ENCODE peak calls at places on chromosome 9, in ten cellular contexts. G is uterus, A is A673, Y is brain microvascular endothelial cell, T is adrenal gland, I is K562, Z is aorta, N is PC-3, L is heart left ventricle, U is GM23248. Q is an unnamed sample.

GRCh38 chr9:21252727-21253547 is 13.1 kb upstream of the IFNA14 start:
- DNase-seq in G (no peak), A (peak; percentile 46), Y (peak; percentile 9), T (peak; percentile 40), I (no peak), Z (peak; percentile 64), N (peak; percentile 44), L (peak; percentile 33), U (peak; percentile 64), Q (peak; percentile 22)

GRCh38 chr9:125591888-125592287 is 115.1 kb downstream of the MAPKAP1 start:
- DNase-seq in G (no peak), A (no peak), Y (no peak), T (no peak), I (no peak), Z (no peak), N (no peak), L (no peak), U (no peak), Q (no peak)

GRCh38 chr9:112754578-112754977 is 4.0 kb downstream of the SNX30 start:
- DNase-seq in G (no peak), A (peak; percentile 47), Y (no peak), T (no peak), I (no peak), Z (no peak), N (peak; percentile 85), L (no peak), U (peak; percentile 76), Q (peak; percentile 71)

GRCh38 chr9:127455299-127455992 is 4.1 kb downstream of the LRSAM1 start:
- DNase-seq in G (no peak), A (no peak), Y (no peak), T (peak; percentile 37), I (peak; percentile 55), Z (no peak), N (peak; percentile 49), L (peak; percentile 51), U (peak; percentile 28), Q (no peak)

GRCh38 chr9:130891699-130892502 is 4.7 kb downstream of the QRFP start:
- DNase-seq in G (no peak), A (no peak), Y (no peak), T (no peak), I (peak; percentile 58), Z (no peak), N (no peak), L (no peak), U (no peak), Q (no peak)

GRCh38 chr9:105667867-105668266 is 5.6 kb downstream of the TAL2 start:
- DNase-seq in G (no peak), A (no peak), Y (no peak), T (no peak), I (no peak), Z (no peak), N (no peak), L (no peak), U (no peak), Q (no peak)

GRCh38 chr9:136720251-136720886 is 8.0 kb downstream of the DIPK1B start:
- DNase-seq in G (peak; percentile 49), A (peak; percentile 55), Y (no peak), T (no peak), I (no peak), Z (no peak), N (no peak), L (peak; percentile 65), U (peak; percentile 46), Q (no peak)

GRCh38 chr9:104608336-104608735 is 2.9 kb upstream of the OR13C2 start:
- DNase-seq in G (no peak), A (no peak), Y (no peak), T (no peak), I (no peak), Z (no peak), N (peak; percentile 13), L (no peak), U (peak; percentile 19), Q (no peak)

GRCh38 chr9:73153793-73154227 is 2.1 kb downstream of the ANXA1 start:
- DNase-seq in G (no peak), A (peak; percentile 55), Y (no peak), T (no peak), I (peak; percentile 23), Z (no peak), N (no peak), L (no peak), U (peak; percentile 79), Q (no peak)

GRCh38 chr9:71975833-71976232 is 64.4 kb downstream of the C9orf85 start:
- DNase-seq in G (no peak), A (no peak), Y (no peak), T (no peak), I (no peak), Z (no peak), N (peak; percentile 17), L (no peak), U (peak; percentile 29), Q (peak; percentile 14)

GRCh38 chr9:72149231-72149975 is at the start of gene GDA:
- DNase-seq in G (no peak), A (no peak), Y (no peak), T (no peak), I (no peak), Z (peak; percentile 47), N (no peak), L (no peak), U (peak; percentile 10), Q (no peak)

GRCh38 chr9:74412236-74412979 is 84.7 kb upstream of the RORB start:
- DNase-seq in G (no peak), A (no peak), Y (no peak), T (no peak), I (no peak), Z (no peak), N (no peak), L (no peak), U (no peak), Q (no peak)

GRCh38 chr9:124292696-124293593 is 35.2 kb downstream of the NEK6 start:
- DNase-seq in G (no peak), A (no peak), Y (no peak), T (no peak), I (no peak), Z (no peak), N (no peak), L (no peak), U (no peak), Q (no peak)

GRCh38 chr9:124293712-124294504 is 36.2 kb downstream of the NEK6 start:
- DNase-seq in G (no peak), A (peak; percentile 25), Y (no peak), T (no peak), I (no peak), Z (no peak), N (peak; percentile 20), L (no peak), U (peak; percentile 67), Q (no peak)

GRCh38 chr9:124290053-124290581 is 32.4 kb downstream of the NEK6 start:
- DNase-seq in G (no peak), A (no peak), Y (no peak), T (no peak), I (no peak), Z (no peak), N (no peak), L (no peak), U (no peak), Q (no peak)

GRCh38 chr9:124291801-124292396 is 34.1 kb downstream of the NEK6 start:
- DNase-seq in G (no peak), A (peak; percentile 83), Y (no peak), T (no peak), I (no peak), Z (peak; percentile 75), N (no peak), L (peak; percentile 74), U (no peak), Q (no peak)

DNA sequence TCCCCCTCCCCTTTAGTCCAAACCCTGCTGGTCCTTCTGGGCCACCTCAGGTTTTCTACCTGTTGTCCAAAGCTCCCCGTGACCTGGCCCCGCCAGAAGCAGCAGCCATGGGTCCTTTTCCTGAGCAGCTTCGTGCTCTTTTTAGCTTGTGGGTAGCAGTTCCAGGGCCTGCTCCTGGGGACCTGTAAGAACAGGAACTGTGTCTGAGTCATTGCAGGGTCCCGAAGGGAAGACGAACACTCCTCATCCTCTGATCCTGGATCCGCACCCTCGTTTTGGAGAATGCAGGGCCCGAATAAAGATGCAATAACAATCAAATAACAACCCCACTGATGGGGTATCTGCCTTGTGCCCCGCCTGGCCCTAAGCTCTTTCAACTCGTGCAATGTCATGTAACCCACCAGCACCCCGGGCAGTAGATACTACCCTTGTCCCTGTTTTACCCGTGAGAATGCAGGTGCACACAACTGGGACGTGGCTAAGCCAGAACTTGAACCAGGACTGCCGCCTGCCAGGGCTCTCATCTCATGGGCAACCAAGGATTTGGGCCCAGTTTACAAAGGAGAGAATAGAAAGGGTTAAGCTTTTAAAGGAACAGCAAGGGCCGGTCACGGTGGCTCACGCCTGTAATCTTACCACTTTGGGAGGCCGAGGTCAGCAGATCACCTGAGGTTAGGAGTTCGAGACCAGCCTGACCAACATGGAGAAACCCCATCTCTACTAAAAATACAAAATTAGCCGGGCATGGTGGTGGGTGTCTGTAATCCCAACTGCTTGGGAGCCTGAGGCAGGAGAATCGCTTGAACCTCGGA is 33.2 kb downstream of the NEK6 start:
- DNase-seq in G (no peak), A (peak; percentile 39), Y (no peak), T (no peak), I (no peak), Z (no peak), N (no peak), L (no peak), U (no peak), Q (no peak)
- H3K4me3 ChIP-seq in G (no peak overlapping the region), A (no peak overlapping the region), Y (no peak overlapping the region), T (no peak overlapping the region), I (no peak overlapping the region), Z (no peak overlapping the region), N (no peak overlapping the region), L (no peak overlapping the region), U (no peak overlapping the region), Q (no peak overlapping the region)

DNA sequence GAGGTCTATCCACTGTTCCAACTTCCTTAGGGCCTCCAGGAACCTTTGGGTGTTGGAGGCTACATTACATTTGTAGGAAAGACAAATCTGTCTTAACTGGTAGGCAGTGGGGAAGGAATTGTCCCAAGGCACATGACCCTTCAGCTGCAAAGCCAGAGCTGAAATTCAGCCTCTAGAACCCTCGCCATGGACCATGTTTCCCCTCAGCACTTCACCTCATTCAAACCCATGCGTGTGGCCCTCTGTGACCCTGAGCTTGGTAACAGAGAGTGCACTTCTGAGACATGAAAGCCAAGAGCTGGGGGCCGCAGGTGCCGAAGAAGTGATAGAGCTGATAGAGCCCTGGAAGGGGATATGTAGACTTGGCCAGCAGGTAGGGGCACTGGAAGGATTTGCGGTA is 17.2 kb downstream of the TNFSF8 start:
- DNase-seq in G (no peak), A (no peak), Y (no peak), T (no peak), I (no peak), Z (no peak), N (no peak), L (no peak), U (no peak), Q (no peak)
- H3K27me3 ChIP-seq in G (no peaks in the 10 kb centered on the region), A (no peaks in the 10 kb centered on the region), Y (no peaks in the 10 kb centered on the region), T (no peaks in the 10 kb centered on the region), I (no peaks in the 10 kb centered on the region), Z (no peaks in the 10 kb centered on the region), N (no peaks in the 10 kb centered on the region), L (no peaks in the 10 kb centered on the region), U (peaks cover 3% of the 10 kb centered on the region), Q (peaks cover 82% of the 10 kb centered on the region)

GRCh38 chr9:128903079-128903461 is 17.7 kb upstream of the PHYHD1 start:
- DNase-seq in G (no peak), A (no peak), Y (no peak), T (no peak), I (no peak), Z (no peak), N (no peak), L (no peak), U (no peak), Q (no peak)
- H3K27ac ChIP-seq in G (peak overlapping the region; percentile 61), A (no peak overlapping the region), Y (no peak overlapping the region), T (no peak overlapping the region), I (no peak overlapping the region), Z (no peak overlapping the region), N (peak overlapping the region; percentile 69), L (peak overlapping the region; percentile 78), U (no peak overlapping the region), Q (no peak overlapping the region)

GRCh38 chr9:132411091-132411508 is 1.1 kb downstream of the CFAP77 start:
- DNase-seq in G (peak; percentile 26), A (peak; percentile 34), Y (peak; percentile 9), T (peak; percentile 16), I (peak; percentile 77), Z (no peak), N (peak; percentile 73), L (peak; percentile 38), U (peak; percentile 49), Q (peak; percentile 37)
- H3K4me3 ChIP-seq in G (no peak overlapping the region), A (no peak overlapping the region), Y (no peak overlapping the region), T (no peak overlapping the region), I (no peak overlapping the region), Z (no peak overlapping the region), N (peak overlapping the region; percentile 63), L (peak overlapping the region; percentile 56), U (no peak overlapping the region), Q (no peak overlapping the region)